ENCODE peak calls at places on chromosomes 3 and 15, in five cellular contexts. J, P, H, W and X are unnamed samples.

GRCh38 chr3:116446037-116446436 is 750 bp upstream of the LSAMP start:
- DNase-seq in J (no peak), P (no peak), H (no peak), W (no peak), X (no peak)

GRCh38 chr3:56633602-56634371 is 49.3 kb downstream of the TASOR start:
- DNase-seq in J (no peak), P (no peak), H (no peak), W (no peak), X (no peak)

GRCh38 chr3:139520028-139520737 is 19.4 kb downstream of the RBP1 start:
- DNase-seq in J (no peak), P (no peak), H (no peak), W (peak; percentile 83), X (peak; percentile 80)

GRCh38 chr15:27358751-27359434 is 387.9 kb downstream of the GABRG3 start:
- DNase-seq in J (no peak), P (no peak), H (no peak), W (peak; percentile 48), X (peak; percentile 83)

GRCh38 chr15:44296625-44297524 is 8.4 kb downstream of the GOLM2 start:
- DNase-seq in J (no peak), P (peak; percentile 55), H (no peak), W (peak; percentile 80), X (no peak)

GRCh38 chr15:68413363-68414255 is 18.4 kb downstream of the ITGA11 start:
- DNase-seq in J (peak; percentile 68), P (no peak), H (no peak), W (no peak), X (no peak)

GRCh38 chr15:44489464-44489863 is 47.5 kb upstream of the EIF3J start:
- DNase-seq in J (no peak), P (peak; percentile 75), H (no peak), W (no peak), X (no peak)

GRCh38 chr15:83198476-83198875 is 9.1 kb downstream of the HDGFL3 start:
- DNase-seq in J (no peak), P (no peak), H (no peak), W (no peak), X (no peak)

GRCh38 chr15:67030036-67030762 is 35.2 kb upstream of the SMAD3 start:
- DNase-seq in J (no peak), P (no peak), H (no peak), W (peak; percentile 77), X (peak; percentile 71)

GRCh38 chr3:146953523-146954125 is 348.5 kb upstream of the PLSCR5 start:
- DNase-seq in J (no peak), P (peak; percentile 41), H (no peak), W (peak; percentile 16), X (no peak)

GRCh38 chr3:107868449-107868848 is 222.4 kb downstream of the CD47 start:
- DNase-seq in J (no peak), P (peak; percentile 9), H (no peak), W (no peak), X (no peak)

GRCh38 chr3:37498126-37499039 is 324.0 kb upstream of the LRRFIP2 start:
- DNase-seq in J (no peak), P (no peak), H (no peak), W (no peak), X (no peak)

GRCh38 chr15:27222479-27222878 is 251.5 kb downstream of the GABRG3 start:
- DNase-seq in J (no peak), P (no peak), H (no peak), W (no peak), X (no peak)

DNA sequence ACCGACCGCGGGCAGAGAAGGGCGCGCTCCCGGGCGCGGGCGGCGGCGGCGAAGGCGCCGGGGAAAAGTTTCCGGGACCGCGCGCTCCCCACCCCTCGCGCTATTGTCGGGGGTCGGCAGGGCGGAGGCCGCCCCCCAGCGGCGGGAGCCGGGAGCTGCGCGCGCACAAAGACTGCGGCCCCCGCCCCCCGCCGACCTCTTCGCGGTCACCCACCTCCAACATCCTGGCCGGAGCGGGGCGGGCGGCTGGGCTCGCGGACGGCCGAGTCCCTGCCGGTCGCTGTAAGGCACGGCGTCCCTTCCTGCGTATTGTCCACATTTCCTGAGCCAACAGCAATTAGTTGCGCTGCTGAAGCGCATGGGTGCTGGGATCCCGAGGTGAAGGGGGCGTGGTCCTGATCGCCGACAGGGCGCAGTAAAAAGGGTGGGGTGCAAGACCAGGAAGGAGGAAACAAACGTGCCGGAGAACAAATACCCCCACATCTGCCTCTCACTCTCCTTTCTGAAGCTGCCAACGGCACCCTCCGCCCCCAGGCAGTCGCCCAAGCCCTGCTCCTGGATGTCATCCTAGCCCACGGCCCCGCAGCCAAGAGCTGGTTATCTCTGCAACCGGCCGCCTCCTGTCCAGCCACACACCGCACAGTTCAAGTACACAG is at the start of gene TMEM44:
- DNase-seq in J (peak; percentile 76), P (peak; percentile 98), H (peak; percentile 74), W (peak; percentile 89), X (peak; percentile 98)
- H3K4me3 ChIP-seq in J (peak within 1 kb of the TSS; percentile 58), P (peak within 1 kb of the TSS; percentile 86), H (peak within 1 kb of the TSS; percentile 62), W (peak within 1 kb of the TSS; percentile 81), X (peak within 1 kb of the TSS; percentile 66)

GRCh38 chr3:154275965-154276364 is 48.3 kb downstream of the DHX36 start:
- DNase-seq in J (no peak), P (no peak), H (no peak), W (no peak), X (no peak)

GRCh38 chr3:154280161-154280560 is 44.1 kb downstream of the DHX36 start:
- DNase-seq in J (no peak), P (no peak), H (no peak), W (no peak), X (no peak)

GRCh38 chr3:154275308-154275707 is 49.0 kb downstream of the DHX36 start:
- DNase-seq in J (no peak), P (no peak), H (no peak), W (no peak), X (no peak)

GRCh38 chr3:154273381-154273780 is 50.9 kb downstream of the DHX36 start:
- DNase-seq in J (no peak), P (no peak), H (no peak), W (no peak), X (no peak)

GRCh38 chr3:154274345-154274744 is 49.9 kb downstream of the DHX36 start:
- DNase-seq in J (no peak), P (no peak), H (no peak), W (no peak), X (no peak)
- H3K36me3 ChIP-seq in J (peaks cover 52% of the 10 kb centered on the region), P (peaks cover 49% of the 10 kb centered on the region), H (peaks cover 17% of the 10 kb centered on the region), W (peaks cover 6% of the 10 kb centered on the region), X (peaks cover 18% of the 10 kb centered on the region)

GRCh38 chr3:12287727-12288465 is 974 bp upstream of the PPARG start:
- DNase-seq in J (peak; percentile 65), P (peak; percentile 91), H (no peak), W (peak; percentile 32), X (peak; percentile 82)
- H3K27me3 ChIP-seq in J (peaks cover 35% of the 10 kb centered on the region), P (peaks cover 7% of the 10 kb centered on the region), H (no peaks in the 10 kb centered on the region), W (peaks cover 18% of the 10 kb centered on the region), X (peaks cover 54% of the 10 kb centered on the region)

GRCh38 chr3:132721479-132722164 is 587 bp downstream of the NPHP3 start:
- DNase-seq in J (peak; percentile 66), P (peak; percentile 94), H (peak; percentile 71), W (peak; percentile 86), X (no peak)

GRCh38 chr3:132723024-132723462 is 834 bp upstream of the NPHP3 start:
- DNase-seq in J (no peak), P (no peak), H (no peak), W (no peak), X (no peak)

GRCh38 chr3:132722165-132723023 is at the start of gene NPHP3:
- DNase-seq in J (peak; percentile 99), P (peak; percentile 98), H (peak; percentile 99), W (peak; percentile 96), X (peak; percentile 98)

GRCh38 chr3:132726341-132726823 is 4.2 kb upstream of the NPHP3 start:
- DNase-seq in J (no peak), P (peak; percentile 86), H (no peak), W (peak; percentile 57), X (peak; percentile 46)

DNA sequence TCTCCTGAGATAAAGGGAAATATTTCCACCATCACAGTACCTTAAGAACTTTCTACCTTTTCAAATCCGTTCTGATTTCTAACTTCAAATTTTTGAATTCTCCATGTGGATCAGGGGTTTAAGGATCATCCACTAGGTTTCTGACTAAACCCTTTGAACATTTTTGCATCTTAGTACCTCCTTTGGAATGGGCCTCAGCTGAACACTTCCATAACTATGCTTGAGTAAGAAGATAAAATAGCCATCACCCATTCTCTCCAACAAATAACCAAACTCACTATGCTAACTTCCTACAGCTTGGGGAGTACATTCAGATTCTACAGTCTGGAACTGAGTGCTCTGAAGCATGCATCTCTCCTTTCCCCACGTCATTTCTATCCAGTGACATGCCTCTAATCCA is 1.3 kb upstream of the NPHP3 start:
- DNase-seq in J (no peak), P (peak; percentile 50), H (no peak), W (no peak), X (no peak)
- H3K4me3 ChIP-seq in J (peak overlapping the region; percentile 69), P (peak overlapping the region; percentile 86), H (no peak overlapping the region), W (no peak overlapping the region), X (no peak overlapping the region)

DNA sequence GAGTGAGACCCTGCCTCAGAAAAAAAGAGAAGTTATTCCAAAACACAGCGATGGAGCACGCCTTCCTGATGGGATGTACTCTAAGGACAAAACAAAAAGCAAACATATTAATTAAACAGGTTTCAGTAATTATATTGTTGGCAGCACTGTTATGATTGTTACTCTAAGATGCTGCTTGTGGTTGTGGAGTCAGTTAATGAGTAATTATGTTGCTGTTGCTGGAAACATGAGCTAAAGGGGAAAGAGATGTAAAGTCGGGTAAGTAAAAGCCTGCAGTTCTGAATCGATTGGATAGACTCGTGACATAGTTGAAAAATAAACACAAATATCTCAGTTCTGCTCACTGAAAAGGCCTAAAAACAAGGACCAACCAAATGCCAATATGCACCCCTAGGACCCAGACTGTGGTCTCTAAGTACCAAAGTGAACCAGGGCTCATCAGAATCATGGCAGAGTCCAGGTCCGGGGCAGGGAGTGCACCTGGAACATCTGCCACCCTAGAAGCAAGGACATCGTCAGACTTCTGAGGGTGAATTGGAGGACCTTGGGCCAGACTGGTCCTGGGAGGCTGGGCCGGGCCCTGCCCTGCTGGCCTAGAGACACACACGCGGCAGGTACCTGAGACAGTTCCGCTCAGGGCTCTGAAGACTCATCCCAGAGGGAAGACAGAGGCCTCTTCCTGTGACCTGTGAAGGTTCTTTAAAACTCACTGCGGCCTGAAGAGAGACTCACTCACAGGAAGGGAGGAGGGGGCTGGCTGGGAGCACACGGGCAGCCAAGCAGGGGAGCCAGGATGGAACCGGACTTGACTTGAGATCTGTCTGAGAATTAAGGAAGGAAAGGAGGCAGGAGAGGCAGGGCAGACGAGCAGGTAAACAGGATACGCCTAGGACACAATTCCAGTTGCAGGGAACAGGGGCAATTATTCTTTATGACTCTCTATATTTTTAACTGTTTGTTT is 140.5 kb downstream of the LRRK1 start:
- DNase-seq in J (peak; percentile 49), P (peak; percentile 55), H (no peak), W (peak; percentile 36), X (peak; percentile 64)
- H3K36me3 ChIP-seq in J (peaks cover 40% of the 10 kb centered on the region), P (peaks cover 57% of the 10 kb centered on the region), H (peaks cover 35% of the 10 kb centered on the region), W (no peaks in the 10 kb centered on the region), X (no peaks in the 10 kb centered on the region)

GRCh38 chr3:24185738-24186384 is 240.8 kb downstream of the NR1D2 start:
- DNase-seq in J (no peak), P (peak; percentile 51), H (peak; percentile 31), W (peak; percentile 89), X (peak; percentile 52)
- H3K27me3 ChIP-seq in J (no peaks in the 10 kb centered on the region), P (no peaks in the 10 kb centered on the region), H (no peaks in the 10 kb centered on the region), W (no peaks in the 10 kb centered on the region), X (no peaks in the 10 kb centered on the region)

GRCh38 chr3:42501321-42501680 is 1.1 kb upstream of the VIPR1 start:
- DNase-seq in J (no peak), P (no peak), H (no peak), W (peak; percentile 45), X (peak; percentile 80)
- H3K4me3 ChIP-seq in J (peak overlapping the region; percentile 51), P (no peak overlapping the region), H (no peak overlapping the region), W (peak overlapping the region; percentile 13), X (peak overlapping the region; percentile 49)

GRCh38 chr3:68988740-68989139 is 24.7 kb downstream of the EOGT start:
- DNase-seq in J (no peak), P (no peak), H (no peak), W (no peak), X (no peak)
- H3K36me3 ChIP-seq in J (peaks cover 83% of the 10 kb centered on the region), P (peaks cover 56% of the 10 kb centered on the region), H (peaks cover 27% of the 10 kb centered on the region), W (peaks cover 3% of the 10 kb centered on the region), X (peaks cover 9% of the 10 kb centered on the region)